ENCODE peak calls at places on chromosomes 5 and 9, in four cellular contexts. One of them, this sample, is unnamed.
A peak's percentile ranks its signal among the peaks of the same experiment; 100 is the strongest.

GRCh38 chr9:130073373-130073772 is 19.7 kb downstream of the GPR107 start:
- DNase-seq in neuronal stem cell: no peak
- DNase-seq in IMR-90: peak; percentile 67
- DNase-seq in mesendoderm: peak; percentile 89
- DNase-seq in this sample: no peak

GRCh38 chr9:111833941-111834340 is 39.2 kb upstream of the SHOC1 start:
- DNase-seq in IMR-90: peak; percentile 77
- DNase-seq in mesendoderm: no peak
- DNase-seq in neuronal stem cell: no peak
- DNase-seq in this sample: no peak

GRCh38 chr9:105901514-105902109 is 207.3 kb downstream of the TMEM38B start:
- DNase-seq in IMR-90: peak; percentile 3
- DNase-seq in mesendoderm: peak; percentile 89
- DNase-seq in neuronal stem cell: peak; percentile 56
- DNase-seq in this sample: peak; percentile 78

GRCh38 chr5:134245101-134245604 is 19.3 kb upstream of the PPP2CA start:
- DNase-seq in IMR-90: peak; percentile 86
- DNase-seq in mesendoderm: peak; percentile 65
- DNase-seq in neuronal stem cell: no peak
- DNase-seq in this sample: peak; percentile 56

GRCh38 chr9:109451311-109452025 is 46.6 kb downstream of the PTPN3 start:
- DNase-seq in neuronal stem cell: no peak
- DNase-seq in mesendoderm: peak; percentile 62
- DNase-seq in IMR-90: no peak
- DNase-seq in this sample: peak; percentile 61

GRCh38 chr5:36696059-36696673 is 89.8 kb downstream of the SLC1A3 start:
- DNase-seq in mesendoderm: peak; percentile 75
- DNase-seq in IMR-90: peak; percentile 61
- DNase-seq in neuronal stem cell: no peak
- DNase-seq in this sample: peak; percentile 77

GRCh38 chr5:130605200-130605599 is 559.9 kb downstream of the HINT1 start:
- DNase-seq in neuronal stem cell: peak; percentile 9
- DNase-seq in IMR-90: no peak
- DNase-seq in mesendoderm: peak; percentile 76
- DNase-seq in this sample: no peak

GRCh38 chr9:133777871-133778270 is 39.7 kb upstream of the SARDH start:
- DNase-seq in neuronal stem cell: no peak
- DNase-seq in mesendoderm: no peak
- DNase-seq in IMR-90: no peak
- DNase-seq in this sample: no peak

GRCh38 chr5:15105799-15106393 is 234.3 kb upstream of the ANKH start:
- DNase-seq in mesendoderm: peak; percentile 77
- DNase-seq in neuronal stem cell: peak; percentile 52
- DNase-seq in IMR-90: peak; percentile 54
- DNase-seq in this sample: peak; percentile 66

GRCh38 chr5:147410496-147411395 is 99.1 kb downstream of the DPYSL3 start:
- DNase-seq in neuronal stem cell: no peak
- DNase-seq in IMR-90: no peak
- DNase-seq in mesendoderm: no peak
- DNase-seq in this sample: no peak

GRCh38 chr9:113787871-113788270 is 88.2 kb upstream of the ZNF618 start:
- DNase-seq in IMR-90: no peak
- DNase-seq in neuronal stem cell: no peak
- DNase-seq in mesendoderm: peak; percentile 44
- DNase-seq in this sample: peak; percentile 70

GRCh38 chr9:113781381-113781780 is 94.7 kb upstream of the ZNF618 start:
- DNase-seq in IMR-90: no peak
- DNase-seq in mesendoderm: no peak
- DNase-seq in neuronal stem cell: no peak
- DNase-seq in this sample: no peak

GRCh38 chr9:113783475-113783874 is 92.6 kb upstream of the ZNF618 start:
- DNase-seq in IMR-90: no peak
- DNase-seq in mesendoderm: no peak
- DNase-seq in neuronal stem cell: no peak
- DNase-seq in this sample: no peak

DNA sequence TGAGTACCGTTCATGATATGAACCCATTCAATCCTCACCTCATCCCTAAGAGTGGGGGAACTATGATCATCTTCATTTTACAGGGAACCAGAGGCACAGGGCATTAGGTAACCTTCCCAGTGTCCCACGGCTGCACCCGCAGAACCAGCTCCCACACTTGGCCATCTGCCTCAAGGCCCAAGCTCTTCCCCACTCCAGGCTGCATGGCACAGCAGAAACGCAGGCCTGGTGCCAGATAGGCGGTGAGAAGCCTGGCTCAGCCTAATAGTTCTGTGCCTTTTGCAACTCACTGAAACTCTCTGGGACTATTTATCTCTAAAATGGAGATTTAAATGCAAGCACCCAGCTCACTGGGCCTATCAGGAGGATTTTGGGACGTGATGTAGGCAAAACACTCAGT is 90.8 kb upstream of the ZNF618 start:
- DNase-seq in IMR-90: no peak
- DNase-seq in mesendoderm: no peak
- DNase-seq in neuronal stem cell: no peak
- DNase-seq in this sample: no peak
- H3K18ac ChIP-seq in IMR-90: no peak overlapping the region
- H3K18ac ChIP-seq in mesendoderm: no peak overlapping the region
- H3K18ac ChIP-seq in neuronal stem cell: no peak overlapping the region
- H3K18ac ChIP-seq in this sample: no peak overlapping the region

GRCh38 chr9:19446361-19446861 is 37.6 kb downstream of the ACER2 start:
- DNase-seq in mesendoderm: no peak
- DNase-seq in neuronal stem cell: no peak
- DNase-seq in IMR-90: no peak
- DNase-seq in this sample: peak; percentile 69
- H3K18ac ChIP-seq in mesendoderm: no peak overlapping the region
- H3K18ac ChIP-seq in neuronal stem cell: no peak overlapping the region
- H3K18ac ChIP-seq in IMR-90: no peak overlapping the region
- H3K18ac ChIP-seq in this sample: peak overlapping the region; percentile 59

DNA sequence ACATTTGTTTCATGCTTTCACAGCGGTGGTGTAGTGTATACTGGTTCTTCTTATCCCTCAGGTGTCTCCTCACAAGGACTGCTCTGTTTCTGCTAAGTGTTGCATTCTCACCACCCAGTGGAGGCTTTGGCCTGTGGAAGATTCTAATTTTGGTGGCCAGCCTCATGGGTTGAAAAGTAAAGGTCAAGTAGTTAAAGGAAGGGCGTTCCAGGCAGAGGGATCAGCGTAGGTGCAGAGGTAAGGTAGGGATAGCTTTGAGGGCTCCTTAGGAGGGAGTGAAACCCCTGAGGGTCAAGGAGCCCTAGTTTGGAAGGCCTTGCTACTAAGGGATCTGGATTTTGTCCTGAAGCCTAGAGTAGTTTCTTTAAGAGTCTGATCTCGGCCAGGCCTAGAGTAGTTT is 4.6 kb upstream of the RACK1 start:
- DNase-seq in IMR-90: no peak
- DNase-seq in neuronal stem cell: no peak
- DNase-seq in mesendoderm: no peak
- DNase-seq in this sample: no peak
- H3K18ac ChIP-seq in IMR-90: no peak overlapping the region
- H3K18ac ChIP-seq in neuronal stem cell: no peak overlapping the region
- H3K18ac ChIP-seq in mesendoderm: no peak overlapping the region
- H3K18ac ChIP-seq in this sample: no peak overlapping the region

DNA sequence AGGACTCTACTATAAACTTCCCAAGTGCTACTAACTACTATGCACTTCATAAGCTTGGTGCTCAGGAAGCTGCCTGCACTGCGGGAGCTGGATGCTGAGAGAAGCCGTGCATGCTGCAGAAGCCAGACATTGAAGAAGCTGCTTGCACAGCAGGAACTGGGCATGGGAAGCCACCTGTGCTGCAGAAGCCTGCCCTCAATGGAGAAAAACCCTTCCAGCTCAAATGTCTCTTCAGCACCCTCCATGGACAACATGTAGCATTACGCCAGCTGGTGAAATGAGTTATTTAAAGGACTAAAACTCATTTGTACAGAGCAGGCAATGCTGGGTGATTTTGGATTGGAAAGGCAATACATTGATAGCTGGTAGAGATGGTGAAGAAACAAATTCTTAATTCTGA is 247.2 kb downstream of the KIF4B start:
- DNase-seq in mesendoderm: peak; percentile 71
- DNase-seq in neuronal stem cell: peak; percentile 26
- DNase-seq in IMR-90: no peak
- DNase-seq in this sample: peak; percentile 72
- H3K18ac ChIP-seq in mesendoderm: no peak overlapping the region
- H3K18ac ChIP-seq in neuronal stem cell: no peak overlapping the region
- H3K18ac ChIP-seq in IMR-90: no peak overlapping the region
- H3K18ac ChIP-seq in this sample: no peak overlapping the region

DNA sequence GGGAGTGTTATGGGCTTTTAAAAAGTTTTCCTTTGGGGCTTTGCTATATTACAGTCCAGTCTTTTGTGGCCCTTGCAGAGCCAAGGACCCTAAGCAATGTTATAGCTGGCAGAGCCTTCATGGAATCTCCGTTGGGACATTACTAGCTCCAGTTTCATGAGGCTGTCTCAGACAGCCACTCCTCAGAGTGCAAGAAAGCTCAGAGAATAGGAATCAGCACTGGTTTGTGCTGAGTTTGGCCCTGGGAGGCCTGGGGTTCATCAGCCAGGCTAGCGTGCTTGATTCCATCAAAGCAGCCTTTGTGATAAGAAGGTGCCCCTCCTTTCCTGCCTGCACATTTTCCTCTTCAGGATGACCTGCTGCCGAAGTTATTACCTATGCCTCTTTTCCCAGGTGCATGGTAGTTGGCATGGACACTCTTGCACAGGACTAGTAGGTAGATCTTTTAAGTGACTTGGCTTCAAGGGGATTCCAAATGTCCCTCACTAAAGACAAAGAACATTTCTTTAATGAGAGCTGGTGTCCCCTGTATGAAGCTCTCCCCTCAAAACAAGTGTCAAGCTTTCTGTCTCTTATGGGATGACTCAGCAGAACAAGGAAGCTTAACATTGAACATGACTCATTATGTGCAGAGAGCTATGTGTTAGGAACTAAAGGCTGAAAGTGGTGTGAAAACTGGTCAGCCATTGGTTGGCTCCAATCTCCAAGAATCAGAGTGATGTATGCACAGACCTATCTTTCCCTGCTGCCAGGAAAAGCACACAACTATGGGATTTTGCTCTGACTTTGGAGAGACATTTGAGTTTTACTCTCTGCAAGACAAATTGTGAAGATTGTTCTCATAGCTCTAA is 120.3 kb downstream of the PRDM6 start:
- DNase-seq in mesendoderm: no peak
- DNase-seq in IMR-90: peak; percentile 96
- DNase-seq in neuronal stem cell: no peak
- DNase-seq in this sample: no peak
- H3K18ac ChIP-seq in mesendoderm: no peak overlapping the region
- H3K18ac ChIP-seq in IMR-90: peak overlapping the region; percentile 5
- H3K18ac ChIP-seq in neuronal stem cell: no peak overlapping the region
- H3K18ac ChIP-seq in this sample: no peak overlapping the region

GRCh38 chr9:2229109-2229733 is 214.1 kb downstream of the SMARCA2 start:
- DNase-seq in IMR-90: no peak
- DNase-seq in neuronal stem cell: no peak
- DNase-seq in mesendoderm: no peak
- DNase-seq in this sample: no peak
- H3K18ac ChIP-seq in IMR-90: peak overlapping the region; percentile 77
- H3K18ac ChIP-seq in neuronal stem cell: no peak overlapping the region
- H3K18ac ChIP-seq in mesendoderm: no peak overlapping the region
- H3K18ac ChIP-seq in this sample: no peak overlapping the region

DNA sequence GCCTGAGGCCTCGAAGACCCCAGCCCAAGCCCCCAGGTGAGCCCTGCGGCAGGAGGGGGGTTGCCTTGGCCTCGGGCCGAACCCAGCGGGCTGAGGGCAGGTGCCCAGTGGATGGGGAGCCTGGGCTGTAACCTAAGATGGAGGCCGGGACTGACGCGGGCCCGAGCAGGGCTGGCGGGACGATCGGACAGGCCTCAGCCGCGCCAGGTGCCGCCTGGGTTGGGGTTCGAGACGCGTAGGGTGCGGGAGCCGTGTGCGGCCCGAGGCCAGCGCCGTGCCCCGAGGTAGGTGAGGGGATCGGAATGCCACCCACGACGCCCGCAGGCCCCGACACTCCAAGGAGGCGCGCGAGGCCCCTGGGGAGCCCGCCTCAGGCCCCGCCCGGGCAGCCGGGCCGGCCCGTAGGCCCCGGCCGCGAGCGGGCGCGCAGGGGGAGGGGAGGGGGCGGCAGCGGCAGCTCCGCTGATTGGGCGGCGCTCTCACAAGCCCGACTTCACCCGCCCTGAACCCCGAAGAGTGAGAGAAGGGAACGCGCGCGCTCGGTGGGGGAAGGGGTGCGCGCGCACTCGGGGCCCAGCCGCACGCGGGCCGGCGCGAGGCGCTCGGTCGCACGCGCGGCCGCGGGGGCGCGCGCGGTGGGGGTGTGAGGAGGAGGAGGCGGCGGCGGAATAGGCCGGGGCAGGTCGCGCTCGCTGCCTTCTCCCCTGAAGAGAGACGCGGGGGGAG is at the start of gene NSD1:
- DNase-seq in neuronal stem cell: peak; percentile 94
- DNase-seq in mesendoderm: peak; percentile 97
- DNase-seq in IMR-90: peak; percentile 66
- DNase-seq in this sample: peak; percentile 95
- H3K18ac ChIP-seq in neuronal stem cell: peak within 1 kb of the TSS; percentile 100
- H3K18ac ChIP-seq in mesendoderm: peak within 1 kb of the TSS; percentile 97
- H3K18ac ChIP-seq in IMR-90: peak within 1 kb of the TSS; percentile 82
- H3K18ac ChIP-seq in this sample: peak within 1 kb of the TSS; percentile 99